ENCODE peak calls at places on chromosomes 16 and 17, in ten cellular contexts. Q is pancreas; T is CD8-positive, alpha-beta memory T cell; F is aorta; L is iPS DF 6.9; E is dorsolateral prefrontal cortex; D is CD8-positive, alpha-beta T cell; S is GM23248; V is tibial artery; U is heart left ventricle. W is an unnamed sample.

GRCh38 chr16:58638148-58639036 is 8.8 kb upstream of the CNOT1 start:
- DNase-seq in Q (peak), T (no peak), F (peak), L (peak), E (no peak), D (no peak), S (peak), V (peak), U (peak), W (no peak)

GRCh38 chr16:56356276-56357241 is 68.8 kb downstream of the AMFR start:
- DNase-seq in Q (peak), T (peak), F (peak), L (peak), E (peak), D (peak), S (peak), V (peak), U (peak), W (peak)

GRCh38 chr16:49649013-49649785 is 206.7 kb downstream of the ZNF423 start:
- DNase-seq in Q (no peak), T (no peak), F (no peak), L (no peak), E (no peak), D (no peak), S (peak), V (no peak), U (no peak), W (no peak)

GRCh38 chr16:1980026-1980769 is 1.1 kb downstream of the NOXO1 start:
- DNase-seq in Q (no peak), T (no peak), F (no peak), L (no peak), E (no peak), D (no peak), S (peak), V (no peak), U (no peak), W (no peak)

GRCh38 chr17:17940451-17940911 is 31.7 kb downstream of the TOM1L2 start:
- DNase-seq in Q (no peak), T (no peak), F (no peak), L (no peak), E (no peak), D (no peak), S (peak), V (no peak), U (no peak), W (no peak)

GRCh38 chr17:13986855-13987254 is 82.4 kb upstream of the COX10 start:
- DNase-seq in Q (no peak), T (no peak), F (no peak), L (no peak), E (no peak), D (no peak), S (no peak), V (no peak), U (no peak), W (no peak)

GRCh38 chr17:75289832-75290337 is 652 bp upstream of the SLC25A19 start:
- DNase-seq in Q (peak), T (peak), F (peak), L (no peak), E (no peak), D (peak), S (peak), V (peak), U (peak), W (peak)

GRCh38 chr16:81684901-81685300 is 94.2 kb upstream of the PLCG2 start:
- DNase-seq in Q (no peak), T (no peak), F (no peak), L (no peak), E (no peak), D (no peak), S (no peak), V (no peak), U (no peak), W (no peak)

GRCh38 chr16:16907089-16907488 is 528.1 kb downstream of the NPIPA7 start:
- DNase-seq in Q (no peak), T (no peak), F (no peak), L (no peak), E (no peak), D (no peak), S (no peak), V (no peak), U (no peak), W (no peak)

GRCh38 chr17:42586514-42587230 is 9.1 kb upstream of the PSMC3IP start:
- DNase-seq in Q (no peak), T (no peak), F (no peak), L (no peak), E (no peak), D (no peak), S (no peak), V (no peak), U (no peak), W (no peak)

GRCh38 chr17:6632530-6632929 is 8.0 kb downstream of the KIAA0753 start:
- DNase-seq in Q (no peak), T (no peak), F (no peak), L (no peak), E (no peak), D (no peak), S (no peak), V (no peak), U (no peak), W (no peak)

GRCh38 chr17:332558-333322 is 19.9 kb downstream of the RPH3AL start:
- DNase-seq in Q (no peak), T (no peak), F (peak), L (no peak), E (peak), D (no peak), S (peak), V (peak), U (peak), W (no peak)

GRCh38 chr16:53482123-53482522 is 20.9 kb downstream of the AKTIP start:
- DNase-seq in Q (no peak), T (no peak), F (no peak), L (no peak), E (no peak), D (no peak), S (peak), V (no peak), U (no peak), W (no peak)

GRCh38 chr17:39073353-39073752 is 78.1 kb downstream of the PLXDC1 start:
- DNase-seq in Q (no peak), T (no peak), F (no peak), L (no peak), E (no peak), D (no peak), S (no peak), V (no peak), U (no peak), W (no peak)

GRCh38 chr16:28107232-28107631 is 43.7 kb upstream of the GSG1L start:
- DNase-seq in Q (no peak), T (no peak), F (no peak), L (no peak), E (no peak), D (no peak), S (no peak), V (no peak), U (no peak), W (no peak)

GRCh38 chr17:35729405-35729833 is 2.0 kb upstream of the RASL10B start:
- DNase-seq in Q (no peak), T (no peak), F (no peak), L (no peak), E (no peak), D (no peak), S (no peak), V (no peak), U (no peak), W (no peak)

GRCh38 chr17:35731239-35731931 is at the start of gene RASL10B:
- DNase-seq in Q (peak), T (no peak), F (peak), L (no peak), E (peak), D (peak), S (peak), V (peak), U (peak), W (no peak)

GRCh38 chr17:35731932-35732805 is 730 bp downstream of the RASL10B start:
- DNase-seq in Q (no peak), T (no peak), F (no peak), L (no peak), E (peak), D (no peak), S (peak), V (no peak), U (no peak), W (no peak)

GRCh38 chr17:35728551-35728950 is 2.9 kb upstream of the RASL10B start:
- DNase-seq in Q (no peak), T (no peak), F (no peak), L (no peak), E (no peak), D (no peak), S (no peak), V (no peak), U (no peak), W (no peak)

DNA sequence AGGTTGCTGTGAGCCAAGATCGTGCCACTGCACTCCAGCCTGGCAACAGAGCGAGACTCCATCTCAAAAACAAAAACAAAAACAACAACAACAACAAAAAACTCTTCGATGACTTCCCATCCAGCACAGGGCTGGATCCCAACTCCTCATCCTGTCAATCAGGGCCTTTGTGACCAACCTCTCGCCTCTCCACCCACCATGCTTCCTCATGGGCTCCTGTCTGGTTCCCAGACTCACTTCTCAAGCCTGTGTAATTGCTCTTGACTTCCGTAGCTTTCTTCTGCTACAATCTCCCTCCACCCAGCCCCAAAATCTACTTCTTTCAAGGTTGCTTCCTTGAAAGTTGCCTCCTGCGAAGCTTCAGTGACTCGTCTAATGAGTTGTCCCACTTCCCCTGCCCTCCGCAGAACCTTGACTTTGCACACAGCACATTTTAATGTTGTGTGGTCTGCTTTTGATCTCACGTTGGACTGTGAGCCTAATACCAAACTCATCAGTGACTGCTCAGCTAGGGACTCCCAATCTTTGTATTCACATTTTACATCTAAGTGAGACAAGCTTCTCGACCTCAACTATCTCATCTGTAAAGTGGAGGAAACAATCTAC is 936 bp upstream of the RASL10B start:
- DNase-seq in Q (no peak), T (no peak), F (no peak), L (no peak), E (no peak), D (no peak), S (peak), V (no peak), U (no peak), W (no peak)
- H3K4me3 ChIP-seq in Q (no peak), T (no peak), F (no peak), L (no peak), E (peak), D (no peak), S (no peak), V (no peak), U (no peak), W (no peak)

DNA sequence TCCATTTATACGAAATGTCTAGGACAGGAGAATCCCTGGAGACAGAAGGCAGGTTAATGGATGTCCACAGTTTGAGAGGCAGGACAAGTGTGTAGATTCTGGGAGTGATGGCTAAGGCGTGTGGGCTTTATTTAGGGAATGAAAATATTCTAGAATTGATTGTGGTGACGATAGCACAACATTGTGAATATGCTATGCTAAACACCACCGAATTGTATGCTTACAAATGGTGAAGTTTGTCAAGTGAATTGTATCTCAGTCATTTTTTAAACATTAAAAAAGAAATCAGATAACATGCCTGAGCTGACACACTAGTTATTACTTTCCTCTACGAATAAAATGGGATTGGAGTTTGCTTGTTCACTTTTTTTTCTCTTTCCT is 5.4 kb upstream of the TXNDC11 start:
- DNase-seq in Q (no peak), T (no peak), F (no peak), L (no peak), E (no peak), D (no peak), S (no peak), V (no peak), U (no peak), W (no peak)
- H3K27ac ChIP-seq in Q (peak), T (no peak), F (no peak), L (no peak), E (no peak), D (no peak), S (no peak), V (no peak), U (no peak), W (no peak)

GRCh38 chr17:47197821-47198220 is 8.7 kb upstream of the CDC27 start:
- DNase-seq in Q (no peak), T (no peak), F (no peak), L (no peak), E (no peak), D (no peak), S (no peak), V (no peak), U (no peak), W (no peak)

GRCh38 chr17:47203984-47204721 is 5.0 kb upstream of the MYL4 start:
- DNase-seq in Q (no peak), T (peak), F (no peak), L (no peak), E (no peak), D (peak), S (peak), V (no peak), U (no peak), W (peak)

GRCh38 chr17:47199627-47200324 is 9.4 kb upstream of the MYL4 start:
- DNase-seq in Q (no peak), T (no peak), F (no peak), L (no peak), E (no peak), D (no peak), S (no peak), V (no peak), U (no peak), W (no peak)

GRCh38 chr17:47201168-47201567 is 8.0 kb upstream of the MYL4 start:
- DNase-seq in Q (no peak), T (no peak), F (no peak), L (no peak), E (no peak), D (no peak), S (no peak), V (no peak), U (no peak), W (no peak)

DNA sequence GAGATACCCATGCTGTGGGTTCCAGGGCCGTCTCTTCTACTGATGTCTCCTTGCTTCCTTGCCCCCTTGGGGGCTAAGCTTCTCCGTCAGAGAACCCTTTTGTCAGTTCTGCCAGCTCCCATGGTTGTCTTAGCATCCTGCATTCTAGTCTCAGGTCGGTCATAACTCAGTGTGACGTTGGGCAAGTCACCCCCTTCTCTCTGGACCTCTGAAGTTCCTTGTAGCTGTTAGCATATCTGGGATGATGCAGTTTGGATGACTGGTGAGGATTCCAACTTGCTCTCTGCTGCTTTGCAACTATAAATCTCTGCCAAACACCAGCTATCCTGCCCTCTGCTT is 8.9 kb upstream of the MYL4 start:
- DNase-seq in Q (no peak), T (no peak), F (no peak), L (no peak), E (no peak), D (no peak), S (no peak), V (no peak), U (no peak), W (no peak)
- H3K4me3 ChIP-seq in Q (no peak), T (no peak), F (no peak), L (no peak), E (no peak), D (no peak), S (no peak), V (no peak), U (no peak), W (no peak)

GRCh38 chr17:2709173-2709661 is 2.3 kb downstream of the CLUH start:
- DNase-seq in Q (peak), T (no peak), F (peak), L (no peak), E (no peak), D (no peak), S (peak), V (peak), U (no peak), W (no peak)
- H3K27ac ChIP-seq in Q (peak), T (no peak), F (no peak), L (no peak), E (peak), D (no peak), S (no peak), V (peak), U (no peak), W (no peak)

GRCh38 chr17:40373999-40374398 is 9.5 kb upstream of the GJD3 start:
- DNase-seq in Q (no peak), T (no peak), F (no peak), L (no peak), E (no peak), D (no peak), S (no peak), V (no peak), U (no peak), W (no peak)
- H3K4me3 ChIP-seq in Q (no peak), T (no peak), F (no peak), L (no peak), E (no peak), D (no peak), S (no peak), V (no peak), U (no peak), W (no peak)

DNA sequence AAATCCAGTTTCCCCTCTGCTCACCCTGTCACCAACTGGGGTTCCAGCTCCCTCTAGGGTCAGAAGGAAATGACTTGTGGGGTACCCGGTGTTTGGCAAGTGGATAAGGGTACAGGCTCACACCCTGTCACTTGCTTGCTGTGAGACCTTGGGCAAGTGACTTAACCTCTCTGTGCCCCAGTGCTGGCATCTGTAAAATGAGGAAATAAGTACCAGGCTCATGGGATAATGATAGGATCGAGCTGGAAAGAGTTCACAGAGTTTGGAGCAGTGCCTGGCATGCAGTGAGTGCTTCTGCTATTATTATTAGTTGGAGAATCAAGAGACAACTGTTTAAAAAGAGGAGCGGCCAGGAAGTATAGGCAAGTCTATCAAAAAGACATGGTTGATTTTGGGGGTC is 53.7 kb upstream of the DLX4 start:
- DNase-seq in Q (no peak), T (no peak), F (no peak), L (no peak), E (no peak), D (no peak), S (no peak), V (no peak), U (no peak), W (no peak)
- H3K27ac ChIP-seq in Q (no peak), T (no peak), F (no peak), L (no peak), E (no peak), D (no peak), S (no peak), V (no peak), U (no peak), W (no peak)

DNA sequence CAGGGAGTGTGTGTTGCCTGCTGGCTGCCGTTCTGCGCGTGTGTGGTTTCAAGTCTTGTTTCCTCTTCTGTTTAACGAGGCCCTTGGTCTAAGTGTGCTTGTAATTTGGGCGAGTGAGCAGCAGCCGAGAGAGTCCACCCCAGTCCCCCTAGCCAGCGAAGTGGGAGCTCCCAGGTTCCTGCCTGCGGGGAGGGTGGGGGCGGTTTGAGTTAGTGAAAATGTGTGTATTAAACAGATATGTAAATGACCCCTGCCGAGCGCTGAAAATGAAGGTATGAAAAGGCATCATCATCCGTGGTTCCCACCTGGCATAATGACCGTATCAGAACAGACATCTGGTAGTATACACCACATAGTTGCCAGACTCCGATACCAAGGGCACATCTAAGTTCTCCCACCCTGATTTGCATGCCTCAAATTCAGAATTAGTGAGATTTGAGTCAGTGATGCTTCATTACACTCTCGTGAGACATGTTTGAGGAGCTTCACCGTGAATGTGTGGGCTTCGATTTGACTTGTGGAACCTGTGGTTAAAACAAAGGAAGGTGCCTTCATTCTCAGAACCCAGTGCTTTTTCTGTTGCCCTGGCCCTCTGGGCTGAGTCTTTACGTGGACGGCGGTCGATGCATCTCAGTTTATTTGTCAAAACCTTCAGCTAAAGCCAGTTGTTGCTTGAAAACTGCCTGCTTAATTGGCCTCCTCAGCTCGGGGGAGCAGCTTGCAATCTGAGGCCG is 114.4 kb upstream of the CHMP6 start:
- DNase-seq in Q (no peak), T (peak), F (peak), L (no peak), E (no peak), D (no peak), S (no peak), V (peak), U (no peak), W (no peak)
- H3K4me3 ChIP-seq in Q (no peak), T (peak), F (no peak), L (no peak), E (no peak), D (peak), S (no peak), V (no peak), U (no peak), W (peak)